ENCODE peak calls at places on chromosomes 11 and 22, in six cellular contexts. P, S, K, N, D and F are unnamed samples.

GRCh38 chr22:41947181-41948080 is 479 bp upstream of the CENPM start:
- DNase-seq in N (no peak), S (no peak), P (no peak), K (no peak), D (no peak), F (no peak)

GRCh38 chr22:20646906-20647305 is 127.0 kb upstream of the SERPIND1 start:
- DNase-seq in K (no peak), N (no peak), D (no peak), P (no peak), S (no peak), F (no peak)

GRCh38 chr11:61860054-61860903 is 31.1 kb downstream of the FADS3 start:
- DNase-seq in D (peak), N (no peak), K (no peak), S (peak), P (peak), F (no peak)

GRCh38 chr22:22593964-22594656 is 35.0 kb upstream of the PRAME start:
- DNase-seq in P (peak), S (peak), D (peak), K (no peak), N (peak), F (peak)

GRCh38 chr11:130834886-130835285 is 81.4 kb downstream of the SNX19 start:
- DNase-seq in N (no peak), S (no peak), K (no peak), P (no peak), D (no peak), F (no peak)

GRCh38 chr11:100777118-100777517 is 90.0 kb downstream of the ARHGAP42 start:
- DNase-seq in N (no peak), S (peak), D (no peak), P (no peak), K (no peak), F (no peak)

GRCh38 chr11:13963169-13963948 is 836 bp downstream of the SPON1 start:
- DNase-seq in D (peak), S (peak), N (peak), P (no peak), K (peak), F (peak)

GRCh38 chr22:30541979-30542810 is 4.3 kb downstream of the SEC14L6 start:
- DNase-seq in D (peak), N (no peak), S (no peak), P (peak), K (peak), F (no peak)

GRCh38 chr11:32781721-32782120 is 12.7 kb downstream of the CCDC73 start:
- DNase-seq in K (no peak), D (no peak), S (no peak), N (no peak), P (no peak), F (no peak)

GRCh38 chr11:120413480-120413879 is 77.3 kb downstream of the ARHGEF12 start:
- DNase-seq in K (no peak), D (no peak), S (no peak), P (peak), N (no peak), F (no peak)

GRCh38 chr11:123430736-123431356 is 777 bp downstream of the GRAMD1B start:
- DNase-seq in S (peak), K (peak), D (peak), N (peak), P (peak), F (no peak)